ENCODE peak calls at places on chromosome 6, in seven cellular contexts. G, F, A, Z, L, M and V are unnamed samples.
A peak's percentile ranks its signal among the peaks of the same experiment; 100 is the strongest.

GRCh38 chr6:37990762-37991525 is 171.4 kb downstream of the ZFAND3 start:
- DNase-seq in L (no peak), Z (no peak), A (no peak), F (peak; percentile 80), M (peak; percentile 85), G (peak; percentile 65), V (peak; percentile 90)

GRCh38 chr6:111724505-111724904 is 118.8 kb upstream of the TRAF3IP2 start:
- DNase-seq in F (no peak), G (no peak), A (no peak), M (no peak), L (no peak), Z (no peak), V (no peak)

GRCh38 chr6:81759782-81760181 is 7.3 kb upstream of the TENT5A start:
- DNase-seq in A (no peak), L (no peak), Z (no peak), G (no peak), F (no peak), M (no peak), V (peak; percentile 80)

GRCh38 chr6:152952045-152952444 is 30.8 kb downstream of the FBXO5 start:
- DNase-seq in Z (no peak), G (peak; percentile 21), F (no peak), L (no peak), M (peak; percentile 15), A (no peak), V (peak; percentile 72)

GRCh38 chr6:161361529-161361928 is 87.7 kb upstream of the AGPAT4 start:
- DNase-seq in M (no peak), G (no peak), F (no peak), L (no peak), A (no peak), Z (no peak), V (no peak)

GRCh38 chr6:43059168-43060033 is at the start of the genes KLC4 and MRPL2:
- DNase-seq in Z (peak; percentile 97), G (peak; percentile 96), L (peak; percentile 98), F (peak; percentile 100), M (peak; percentile 98), A (peak; percentile 99), V (peak; percentile 99)

GRCh38 chr6:30066577-30067459 is at the start of gene PPP1R11:
- DNase-seq in F (peak; percentile 97), L (peak; percentile 99), G (peak; percentile 97), A (peak; percentile 95), M (peak; percentile 99), Z (peak; percentile 98), V (peak; percentile 99)

GRCh38 chr6:3410385-3411360 is 46.2 kb downstream of the SLC22A23 start:
- DNase-seq in M (peak; percentile 52), F (no peak), L (no peak), A (peak; percentile 88), G (peak; percentile 14), Z (no peak), V (peak; percentile 79)

GRCh38 chr6:106629859-106630163 is 433 bp downstream of the QRSL1 start:
- DNase-seq in G (no peak), L (no peak), Z (no peak), M (no peak), F (no peak), A (no peak), V (no peak)

GRCh38 chr6:128036808-128037570 is 136.1 kb upstream of the THEMIS start:
- DNase-seq in G (no peak), L (no peak), Z (no peak), M (peak; percentile 68), A (no peak), F (no peak), V (peak; percentile 16)

GRCh38 chr6:148221580-148221979 is 121.1 kb upstream of the SASH1 start:
- DNase-seq in F (peak; percentile 11), L (no peak), Z (no peak), M (no peak), G (no peak), A (no peak), V (no peak)

GRCh38 chr6:43916924-43917877 is 147.2 kb downstream of the VEGFA start:
- DNase-seq in G (no peak), Z (no peak), F (peak; percentile 70), M (peak; percentile 84), L (no peak), A (no peak), V (peak; percentile 77)

GRCh38 chr6:13445005-13445743 is 42.2 kb downstream of the GFOD1 start:
- DNase-seq in F (no peak), M (peak; percentile 49), A (peak; percentile 34), L (peak; percentile 86), G (no peak), Z (no peak), V (peak; percentile 81)

GRCh38 chr6:54248319-54248718 is 59.9 kb upstream of the TINAG start:
- DNase-seq in A (no peak), G (no peak), M (no peak), Z (no peak), L (no peak), F (no peak), V (no peak)

GRCh38 chr6:82365011-82365751 is 1.6 kb downstream of the TPBG start:
- DNase-seq in Z (no peak), G (no peak), A (peak; percentile 56), L (peak; percentile 74), M (peak; percentile 29), F (peak; percentile 58), V (peak; percentile 43)

GRCh38 chr6:120354452-120355098 is 979.7 kb downstream of the TBC1D32 start:
- DNase-seq in L (no peak), M (no peak), A (no peak), F (no peak), G (no peak), Z (no peak), V (no peak)

GRCh38 chr6:169575365-169575764 is 126.5 kb downstream of the WDR27 start:
- DNase-seq in L (no peak), Z (no peak), M (no peak), G (no peak), F (peak; percentile 50), A (no peak), V (no peak)

GRCh38 chr6:43801489-43802181 is 31.6 kb downstream of the VEGFA start:
- DNase-seq in A (no peak), Z (no peak), F (no peak), L (peak; percentile 70), G (no peak), M (no peak), V (no peak)

GRCh38 chr6:145704153-145704781 is 31.1 kb downstream of the EPM2A start:
- DNase-seq in A (no peak), L (no peak), F (peak; percentile 57), M (peak; percentile 17), G (no peak), Z (no peak), V (peak; percentile 44)

GRCh38 chr6:10505529-10505928 is 15.6 kb upstream of the GCNT2 start:
- DNase-seq in L (no peak), Z (no peak), G (no peak), A (no peak), M (no peak), F (no peak), V (peak; percentile 57)

GRCh38 chr6:3353939-3354338 is 95.2 kb downstream of the PSMG4 start:
- DNase-seq in G (no peak), F (no peak), A (no peak), Z (no peak), M (no peak), L (no peak), V (no peak)

GRCh38 chr6:37306624-37307222 is 47.1 kb upstream of the RNF8 start:
- DNase-seq in G (no peak), M (no peak), A (no peak), F (no peak), Z (no peak), L (no peak), V (no peak)

GRCh38 chr6:130240232-130240631 is 17.5 kb upstream of the SAMD3 start:
- DNase-seq in L (no peak), A (no peak), M (peak; percentile 82), F (peak; percentile 80), Z (no peak), G (peak; percentile 45), V (peak; percentile 80)
- TF ChIP-seq CTCF in L (no peak), A (no peak), M (no peak), F (no peak), Z (no peak), G (no peak), V (no peak)

GRCh38 chr6:15447546-15448232 is 201.8 kb downstream of the JARID2 start:
- DNase-seq in Z (no peak), A (no peak), F (no peak), G (no peak), L (no peak), M (no peak), V (no peak)

GRCh38 chr6:15443119-15443518 is 197.2 kb downstream of the JARID2 start:
- DNase-seq in M (peak; percentile 88), F (peak; percentile 89), A (no peak), Z (no peak), L (no peak), G (peak; percentile 33), V (peak; percentile 88)

GRCh38 chr6:15444081-15444731 is 198.3 kb downstream of the JARID2 start:
- DNase-seq in F (no peak), L (no peak), Z (no peak), A (no peak), G (no peak), M (no peak), V (no peak)

GRCh38 chr6:15442467-15442866 is 196.6 kb downstream of the JARID2 start:
- DNase-seq in G (no peak), L (no peak), Z (no peak), F (no peak), M (no peak), A (no peak), V (no peak)

GRCh38 chr6:15444881-15445280 is 199.0 kb downstream of the JARID2 start:
- DNase-seq in L (no peak), Z (no peak), A (no peak), G (no peak), M (no peak), F (no peak), V (no peak)
- TF ChIP-seq CTCF in L (no peak), Z (no peak), A (no peak), G (no peak), M (no peak), F (no peak), V (no peak)

GRCh38 chr6:140105857-140106256 is 731.4 kb upstream of the CITED2 start:
- DNase-seq in L (no peak), G (no peak), A (peak; percentile 20), Z (no peak), F (no peak), M (no peak), V (peak; percentile 51)
- TF ChIP-seq CTCF in L (no peak), G (peak; percentile 30), A (no peak), Z (no peak), F (peak; percentile 32), M (no peak), V (peak; percentile 45)

GRCh38 chr6:158627940-158628211 is 16.7 kb downstream of the DYNLT1 start:
- DNase-seq in M (no peak), A (no peak), Z (no peak), G (no peak), F (no peak), L (no peak), V (no peak)

GRCh38 chr6:158628542-158628941 is 16.0 kb downstream of the DYNLT1 start:
- DNase-seq in M (no peak), G (no peak), L (no peak), Z (no peak), A (no peak), F (no peak), V (no peak)

GRCh38 chr6:158627168-158627939 is 17.2 kb downstream of the DYNLT1 start:
- DNase-seq in M (no peak), Z (no peak), F (no peak), L (no peak), G (no peak), A (no peak), V (no peak)

GRCh38 chr6:158630944-158631616 is 13.5 kb downstream of the DYNLT1 start:
- DNase-seq in G (no peak), Z (no peak), F (peak; percentile 97), A (no peak), M (peak; percentile 60), L (no peak), V (peak; percentile 59)

GRCh38 chr6:158629376-158630221 is 14.9 kb downstream of the DYNLT1 start:
- DNase-seq in A (peak; percentile 57), M (no peak), L (no peak), G (no peak), F (no peak), Z (no peak), V (no peak)
- TF ChIP-seq CTCF in A (no peak), M (no peak), L (no peak), G (no peak), F (no peak), Z (no peak), V (peak; percentile 27)